ENCODE peak calls at places on chromosome 16, in four cellular contexts. R is H9, B is heart right ventricle, P is tibial artery. Y is an unnamed sample.

GRCh38 chr16:1830213-1830612 is 3.2 kb downstream of the FAHD1 start:
- DNase-seq in R (no peak), B (no peak), P (no peak), Y (no peak)

GRCh38 chr16:84421081-84421937 is 53.0 kb downstream of the ATP2C2 start:
- DNase-seq in R (no peak), B (no peak), P (no peak), Y (no peak)

GRCh38 chr16:1791256-1791942 is 2.1 kb downstream of the IGFALS start:
- DNase-seq in R (peak; percentile 31), B (peak; percentile 12), P (no peak), Y (no peak)

GRCh38 chr16:5490499-5490898 is 392.9 kb upstream of the EEF2KMT start:
- DNase-seq in R (peak; percentile 65), B (no peak), P (no peak), Y (peak; percentile 22)

GRCh38 chr16:31471241-31471874 is 594 bp upstream of the TGFB1I1 start:
- DNase-seq in R (no peak), B (no peak), P (no peak), Y (no peak)

GRCh38 chr16:27230562-27230991 is 27.3 kb downstream of the KDM8 start:
- DNase-seq in R (no peak), B (no peak), P (no peak), Y (no peak)

GRCh38 chr16:10250137-10250850 is 68.1 kb upstream of the GRIN2A start:
- DNase-seq in R (no peak), B (no peak), P (no peak), Y (no peak)

GRCh38 chr16:81996664-81997529 is 14.4 kb downstream of the SDR42E1 start:
- DNase-seq in R (no peak), B (no peak), P (no peak), Y (no peak)

GRCh38 chr16:58336332-58337089 is 41.7 kb upstream of the PRSS54 start:
- DNase-seq in R (peak; percentile 91), B (peak; percentile 85), P (peak; percentile 83), Y (peak; percentile 85)

GRCh38 chr16:83940630-83941378 is 12.2 kb upstream of the OSGIN1 start:
- DNase-seq in R (peak; percentile 46), B (no peak), P (no peak), Y (no peak)

GRCh38 chr16:49463529-49463928 is 89.9 kb downstream of the C16orf78 start:
- DNase-seq in R (peak; percentile 26), B (no peak), P (peak; percentile 43), Y (peak; percentile 26)

GRCh38 chr16:24745791-24746190 is 16.3 kb downstream of the TNRC6A start:
- DNase-seq in R (no peak), B (no peak), P (no peak), Y (no peak)

GRCh38 chr16:14194706-14195105 is 123.6 kb downstream of the MRTFB start:
- DNase-seq in R (no peak), B (no peak), P (no peak), Y (no peak)

GRCh38 chr16:58128721-58129096 is 472 bp downstream of the CFAP20 start:
- DNase-seq in R (peak; percentile 54), B (peak; percentile 34), P (no peak), Y (no peak)

GRCh38 chr16:73066321-73066926 is 18.5 kb upstream of the ZFHX3 start:
- DNase-seq in R (no peak), B (no peak), P (peak; percentile 71), Y (no peak)

GRCh38 chr16:78916928-78917545 is 683.5 kb downstream of the MAF start:
- DNase-seq in R (no peak), B (no peak), P (no peak), Y (no peak)
- H3K27ac ChIP-seq in R (no peak overlapping the region), B (no peak overlapping the region), P (no peak overlapping the region), Y (no peak overlapping the region)

GRCh38 chr16:87966685-87967185 is 15.5 kb downstream of the BANP start:
- DNase-seq in R (no peak), B (no peak), P (peak; percentile 76), Y (no peak)
- H3K27ac ChIP-seq in R (no peak overlapping the region), B (peak overlapping the region; percentile 73), P (peak overlapping the region; percentile 76), Y (peak overlapping the region; percentile 62)

DNA sequence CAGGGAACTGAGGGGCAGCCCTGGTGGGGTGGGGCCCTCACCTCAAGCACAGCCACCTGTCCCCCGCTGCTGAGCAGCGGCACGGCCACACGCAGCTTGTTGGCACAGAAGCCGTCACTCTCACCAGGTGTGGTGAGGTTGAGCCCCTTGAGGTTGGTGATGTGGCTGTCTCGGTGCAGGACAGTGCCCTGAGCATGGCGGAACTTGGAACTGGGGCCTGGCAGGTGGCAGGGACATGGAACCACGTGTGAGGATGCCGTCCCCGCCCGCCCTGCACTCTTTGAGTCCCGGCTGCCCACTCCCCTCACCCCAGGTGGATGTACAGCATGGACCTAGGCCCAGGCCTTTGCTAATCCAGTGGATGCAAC is 9.7 kb upstream of the VASN start:
- DNase-seq in R (no peak), B (no peak), P (no peak), Y (no peak)
- H3K27ac ChIP-seq in R (no peak overlapping the region), B (no peak overlapping the region), P (no peak overlapping the region), Y (no peak overlapping the region)

GRCh38 chr16:68084504-68085258 is 489 bp upstream of the NFATC3 start:
- DNase-seq in R (peak; percentile 99), B (peak; percentile 93), P (peak; percentile 96), Y (peak; percentile 95)

GRCh38 chr16:68085259-68086071 is at the start of gene NFATC3:
- DNase-seq in R (peak; percentile 37), B (peak; percentile 99), P (peak; percentile 99), Y (peak; percentile 100)

GRCh38 chr16:68087688-68088087 is 2.5 kb downstream of the NFATC3 start:
- DNase-seq in R (no peak), B (no peak), P (no peak), Y (no peak)

GRCh38 chr16:68086860-68087268 is 1.7 kb downstream of the NFATC3 start:
- DNase-seq in R (no peak), B (no peak), P (no peak), Y (no peak)

DNA sequence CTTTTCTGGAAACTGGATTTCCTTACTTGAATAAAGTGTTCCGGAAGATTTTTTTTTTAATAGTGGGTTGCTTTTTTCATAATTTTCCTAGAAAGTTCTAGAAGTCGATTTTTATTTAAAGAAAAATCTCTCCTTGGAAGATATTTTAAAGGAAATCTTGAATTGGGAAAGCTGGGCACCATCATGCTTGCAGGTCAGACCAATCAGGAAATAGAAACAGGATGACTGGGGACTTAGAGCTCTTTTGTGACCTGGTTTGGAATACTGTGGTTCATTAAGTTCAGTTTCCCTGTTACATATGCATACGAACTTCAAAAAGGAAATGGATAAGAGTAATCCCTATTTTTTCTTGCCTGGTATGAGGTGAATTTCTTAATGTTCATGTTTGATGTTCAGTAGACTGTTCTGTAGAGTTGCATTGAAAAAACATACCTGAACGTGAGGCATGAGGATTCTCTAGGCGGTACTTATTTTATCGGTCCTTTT is 1.2 kb downstream of the NFATC3 start:
- DNase-seq in R (no peak), B (no peak), P (no peak), Y (no peak)
- H3K27ac ChIP-seq in R (no peak overlapping the region), B (peak overlapping the region; percentile 99), P (peak overlapping the region; percentile 99), Y (peak overlapping the region; percentile 90)